ENCODE peak calls at places on chromosome 2, in four cellular contexts. E, A, I and X are unnamed samples.

GRCh38 chr2:240933966-240934700 is 28.0 kb downstream of the CROCC2 start:
- DNase-seq in I (no peak), A (no peak), E (no peak), X (no peak)

GRCh38 chr2:118599141-118599540 is 248.3 kb downstream of the EN1 start:
- DNase-seq in A (no peak), E (no peak), I (no peak), X (no peak)

GRCh38 chr2:128554151-128554769 is 235.6 kb upstream of the HS6ST1 start:
- DNase-seq in I (no peak), E (no peak), A (no peak), X (no peak)

GRCh38 chr2:116819355-116819754 is 995.1 kb upstream of the DDX18 start:
- DNase-seq in E (no peak), A (no peak), I (no peak), X (peak)

GRCh38 chr2:3082705-3083104 is 294.9 kb downstream of the EIPR1 start:
- DNase-seq in A (no peak), I (no peak), E (no peak), X (no peak)

GRCh38 chr2:34365937-34366336 is 766.8 kb upstream of the FAM98A start:
- DNase-seq in E (peak), I (no peak), A (no peak), X (peak)

GRCh38 chr2:146997488-146997887 is 847.3 kb upstream of the ACVR2A start:
- DNase-seq in E (no peak), A (no peak), I (no peak), X (no peak)

GRCh38 chr2:140108706-140109472 is 1328.7 kb upstream of the NXPH2 start:
- DNase-seq in A (no peak), E (no peak), I (no peak), X (peak)

GRCh38 chr2:224723606-224724217 is 7.5 kb upstream of the CCDC195 start:
- DNase-seq in A (no peak), I (no peak), E (no peak), X (no peak)

GRCh38 chr2:8002765-8003393 is 679.0 kb upstream of the ID2 start:
- DNase-seq in I (peak), A (no peak), E (no peak), X (no peak)

GRCh38 chr2:31467426-31467825 is 52.9 kb upstream of the XDH start:
- DNase-seq in A (no peak), E (no peak), I (no peak), X (no peak)

GRCh38 chr2:85702172-85702571 is 8.0 kb downstream of the GNLY start:
- DNase-seq in E (no peak), A (no peak), I (no peak), X (no peak)

DNA sequence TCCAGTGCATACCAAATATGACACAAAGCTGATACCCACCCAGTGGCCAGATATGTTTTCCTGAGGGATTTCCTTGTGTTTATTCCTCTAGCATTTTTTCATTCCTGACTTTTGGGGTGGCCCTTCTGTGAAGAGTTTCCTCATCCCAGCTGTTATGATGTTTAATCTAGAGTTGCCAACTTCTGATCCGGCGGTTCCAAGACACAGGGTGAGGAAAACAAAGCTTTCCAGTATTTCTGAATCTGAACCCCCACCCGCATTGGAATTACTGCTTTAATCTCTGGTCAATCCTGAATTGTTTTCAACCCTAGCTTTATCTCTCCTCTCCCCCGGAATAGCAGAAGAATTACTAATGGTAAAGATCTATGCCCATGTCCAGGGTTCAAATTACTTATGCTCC is 39.2 kb upstream of the PNPT1 start:
- DNase-seq in I (no peak), A (no peak), E (no peak), X (no peak)
- TF ChIP-seq CREB1 in I (no peak), A (no peak), E (no peak), X (no peak)

DNA sequence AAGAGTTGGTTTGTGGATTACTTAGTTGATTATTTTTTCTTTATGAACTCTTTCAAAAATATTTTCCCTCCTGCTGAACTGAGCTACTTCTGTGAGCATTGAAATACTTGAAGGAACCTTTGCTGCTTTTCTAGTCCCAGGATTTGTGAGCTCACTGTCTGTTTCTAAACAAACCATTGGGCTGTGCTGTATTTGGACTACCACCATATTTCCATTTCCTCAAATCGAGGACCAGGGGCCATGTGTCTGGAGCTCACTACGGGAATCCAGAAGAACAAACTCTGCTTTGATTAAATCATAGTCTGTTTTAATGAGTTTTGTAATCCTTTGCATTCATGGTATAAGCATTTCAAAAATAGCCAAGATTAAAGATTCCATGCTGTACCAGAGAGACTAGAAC is 1.3 kb downstream of the MRPL33 start:
- DNase-seq in A (no peak), E (no peak), I (no peak), X (no peak)
- H3K27ac ChIP-seq in A (peak), E (no peak), I (no peak), X (no peak)

GRCh38 chr2:234988491-234988890 is 36.7 kb downstream of the SH3BP4 start:
- DNase-seq in E (no peak), I (no peak), A (no peak), X (no peak)
- TF ChIP-seq CREB1 in E (no peak), I (no peak), A (no peak), X (no peak)

DNA sequence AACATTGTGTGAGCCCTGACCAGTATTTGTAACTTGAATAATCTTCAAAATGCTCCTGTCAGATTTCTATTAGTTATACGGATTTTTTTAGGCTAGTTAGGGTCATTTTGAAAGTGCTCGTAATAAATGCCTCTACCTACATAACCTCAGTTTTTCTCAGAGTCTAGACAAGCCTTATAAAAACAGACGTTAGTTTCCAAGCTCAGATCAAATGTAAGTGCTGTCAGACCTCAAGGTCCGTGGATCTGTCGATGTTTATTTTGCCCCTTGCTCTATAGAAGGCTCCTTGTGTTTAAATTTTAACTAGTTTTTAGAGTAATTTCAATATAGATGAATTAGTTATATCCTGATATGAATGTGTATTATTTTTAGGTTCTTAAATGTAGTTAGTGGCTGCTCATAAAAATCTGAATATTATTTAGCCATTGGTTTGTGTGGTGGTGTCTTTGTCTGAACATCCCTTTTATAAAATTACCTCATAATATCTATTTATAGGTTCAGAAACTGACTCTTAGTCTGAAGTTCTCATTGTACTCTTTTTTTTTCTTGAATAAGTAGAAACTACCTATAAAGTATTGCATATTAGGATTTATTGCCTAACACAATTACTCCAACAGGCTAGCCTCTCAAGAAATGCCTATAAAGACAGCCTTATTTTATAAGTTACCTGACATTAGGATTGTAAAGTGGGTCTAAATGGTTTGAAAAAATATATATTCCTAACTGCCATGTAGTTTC is 71.1 kb downstream of the MTA3 start:
- DNase-seq in A (peak), I (no peak), E (no peak), X (no peak)
- H3K27ac ChIP-seq in A (peak), I (peak), E (no peak), X (peak)

DNA sequence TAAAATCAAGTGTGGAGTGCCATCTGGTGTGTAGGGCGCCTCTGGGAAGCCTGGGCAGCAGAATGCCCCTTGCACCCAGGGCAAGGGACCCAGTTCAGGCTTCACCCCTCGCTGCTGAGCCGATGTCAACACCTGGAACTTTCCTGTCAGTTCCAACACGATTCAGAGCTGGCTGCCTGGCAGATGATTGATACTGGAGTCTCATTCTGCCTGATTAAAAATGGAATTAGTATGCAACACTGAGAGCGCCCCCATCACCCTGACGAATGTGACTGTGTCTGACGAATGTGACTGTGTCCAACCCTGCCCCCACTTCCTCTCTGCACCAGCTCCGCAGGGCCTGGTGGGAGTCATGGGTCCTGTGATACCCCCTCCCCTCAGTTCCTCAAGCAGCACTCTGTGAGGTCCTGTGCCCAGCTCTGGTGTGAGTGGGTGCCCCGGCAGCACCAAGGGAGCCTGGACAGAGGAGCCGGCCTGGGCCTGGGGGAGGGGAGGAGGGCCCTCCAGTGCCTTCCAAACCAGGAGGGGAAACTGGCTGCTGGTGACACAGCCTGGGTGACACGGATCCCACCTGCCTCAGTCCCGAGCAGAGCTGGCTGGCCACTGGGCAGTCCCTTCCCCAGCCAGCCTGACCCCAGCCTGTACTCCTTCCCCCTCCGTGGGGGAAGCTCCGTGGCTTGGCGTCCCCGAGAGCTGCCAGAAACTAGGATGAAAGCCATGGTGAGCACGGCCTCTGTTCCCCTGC is 41.4 kb upstream of the ALPP start:
- DNase-seq in A (no peak), I (no peak), E (no peak), X (no peak)
- TF ChIP-seq CREB1 in A (no peak), I (no peak), E (no peak), X (no peak)

DNA sequence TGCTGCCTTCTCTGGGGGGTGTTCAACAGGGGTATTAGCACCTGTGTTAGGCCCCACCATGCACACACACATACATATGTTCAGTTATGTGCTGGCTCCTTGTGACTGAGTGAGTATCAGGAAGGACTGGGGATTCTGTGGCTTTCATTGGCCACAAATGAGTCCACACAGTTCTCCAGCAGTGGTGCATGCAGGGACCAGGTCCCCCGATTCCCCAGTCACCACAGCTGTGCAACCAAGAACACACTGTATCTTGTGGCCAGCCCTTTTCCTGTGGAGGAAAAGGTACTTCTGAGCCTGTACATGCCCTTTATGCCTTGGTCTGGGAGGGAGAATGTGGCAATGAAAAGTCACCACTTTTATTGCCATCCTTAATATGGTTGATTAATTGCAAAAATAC is 74.9 kb upstream of the KLF7 start:
- DNase-seq in E (no peak), I (no peak), A (no peak), X (no peak)
- H3K27ac ChIP-seq in E (no peak), I (no peak), A (no peak), X (no peak)